ENCODE peak calls at places on chromosomes 1 and 21, in eight cellular contexts. L is heart left ventricle, F is fibroblast of pulmonary artery, P is nephron progenitor cell, N is left lung, M is GM13976, A is WTC11, H is GM13977. C is an unnamed sample.

GRCh38 chr1:46133181-46133658 is 791 bp upstream of the PIK3R3 start:
- DNase-seq in A (no peak), H (peak; percentile 78), F (no peak), N (peak; percentile 92), L (no peak), M (peak; percentile 78), P (no peak), C (no peak)

GRCh38 chr1:64549464-64550239 is 79.7 kb downstream of the CACHD1 start:
- DNase-seq in N (no peak), M (no peak), H (no peak), A (no peak), P (no peak), F (no peak), L (no peak), C (no peak)

GRCh38 chr21:34609244-34609950 is 5.5 kb downstream of the RCAN1 start:
- DNase-seq in F (no peak), N (no peak), A (no peak), L (no peak), M (no peak), H (no peak), P (no peak), C (no peak)

GRCh38 chr1:204583909-204584632 is 67.9 kb downstream of the MDM4 start:
- DNase-seq in N (no peak), A (no peak), H (no peak), M (no peak), F (no peak), L (peak; percentile 79), P (no peak), C (peak; percentile 49)

GRCh38 chr1:39348278-39348677 is 143.2 kb upstream of the BMP8A start:
- DNase-seq in P (no peak), A (no peak), H (no peak), M (no peak), L (no peak), N (no peak), F (no peak), C (no peak)

GRCh38 chr1:50705041-50705440 is 255.0 kb downstream of the FAF1 start:
- DNase-seq in A (no peak), F (no peak), H (no peak), N (no peak), P (no peak), M (no peak), L (no peak), C (peak; percentile 6)

GRCh38 chr1:230240446-230241076 is 173.5 kb downstream of the GALNT2 start:
- DNase-seq in N (no peak), F (no peak), M (no peak), A (no peak), P (no peak), H (peak; percentile 28), L (no peak), C (no peak)

GRCh38 chr1:104019675-104020049 is 270.0 kb downstream of the AMY1C start:
- DNase-seq in N (no peak), A (no peak), H (no peak), L (no peak), P (no peak), F (no peak), M (no peak), C (no peak)

GRCh38 chr1:48966583-48966982 is 189.9 kb upstream of the BEND5 start:
- DNase-seq in L (no peak), N (no peak), H (no peak), M (no peak), P (no peak), F (peak; percentile 2), A (no peak), C (peak; percentile 4)

GRCh38 chr1:88935522-88936222 is 44.3 kb upstream of the GTF2B start:
- DNase-seq in M (peak; percentile 37), N (no peak), F (peak; percentile 64), L (no peak), P (no peak), A (no peak), H (peak; percentile 42), C (peak; percentile 58)

DNA sequence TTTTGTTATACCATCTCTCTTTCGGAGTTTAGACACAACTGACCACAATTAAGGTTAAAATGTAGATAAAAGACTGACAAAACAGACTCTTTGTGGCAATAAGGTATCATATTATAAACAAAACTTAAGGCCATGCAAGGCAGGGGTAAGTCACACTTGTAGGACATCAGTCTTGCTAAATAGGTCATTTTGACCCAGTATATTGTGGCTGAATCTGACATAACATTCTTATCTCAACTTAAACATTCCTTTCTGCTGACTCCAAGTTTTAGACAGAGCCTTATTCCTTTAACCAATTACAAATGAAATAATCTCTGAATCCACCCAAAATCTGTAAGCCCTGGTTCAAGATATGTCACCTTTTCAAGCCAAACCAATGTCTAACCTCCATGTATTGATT is 733.4 kb upstream of the B3GALT2 start:
- DNase-seq in P (no peak), H (no peak), F (peak; percentile 39), N (no peak), L (no peak), A (no peak), M (no peak), C (no peak)
- TF ChIP-seq CTCF in P (no peak), H (no peak), F (no peak), N (no peak), L (no peak), A (no peak), M (no peak), C (no peak)

GRCh38 chr1:77796695-77797405 is 17.4 kb downstream of the MIGA1 start:
- DNase-seq in P (no peak), N (no peak), A (no peak), M (no peak), H (no peak), L (no peak), F (no peak), C (no peak)
- TF ChIP-seq CTCF in P (no peak), N (no peak), A (no peak), M (no peak), H (no peak), L (no peak), F (no peak), C (no peak)

GRCh38 chr1:194342484-194343262 is 1156.3 kb upstream of the B3GALT2 start:
- DNase-seq in P (peak; percentile 6), H (no peak), M (no peak), L (no peak), F (no peak), A (peak; percentile 71), N (peak; percentile 31), C (no peak)

GRCh38 chr1:194341587-194341986 is 1155.2 kb upstream of the B3GALT2 start:
- DNase-seq in P (no peak), H (no peak), L (no peak), F (no peak), M (no peak), A (no peak), N (no peak), C (no peak)

GRCh38 chr1:194338241-194338948 is 1152.0 kb upstream of the B3GALT2 start:
- DNase-seq in L (no peak), A (no peak), M (no peak), N (no peak), H (no peak), P (no peak), F (no peak), C (peak; percentile 17)

DNA sequence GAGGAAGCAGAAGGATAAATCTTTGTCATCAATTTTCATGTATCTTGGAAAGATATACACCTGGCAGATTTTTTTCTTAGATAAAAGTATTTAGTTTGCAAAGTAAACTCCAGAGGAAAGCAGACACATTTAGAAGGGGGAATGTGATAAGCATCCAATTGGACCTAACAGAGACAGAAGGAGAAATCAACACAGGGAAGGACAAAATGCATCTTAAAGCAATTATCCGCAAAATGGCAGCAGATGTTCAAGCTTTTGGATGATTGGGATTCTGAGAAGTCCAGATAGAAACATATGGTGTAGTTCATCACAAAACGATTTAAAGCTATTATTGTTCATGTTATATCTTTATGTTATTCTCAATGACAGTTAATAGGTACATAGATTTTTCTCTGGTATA is 1153.0 kb upstream of the B3GALT2 start:
- DNase-seq in P (no peak), N (no peak), L (no peak), F (no peak), H (no peak), A (no peak), M (no peak), C (no peak)
- TF ChIP-seq CTCF in P (no peak), N (no peak), L (no peak), F (no peak), H (no peak), A (no peak), M (no peak), C (no peak)

GRCh38 chr1:6447016-6447817 is 18.8 kb downstream of the TNFRSF25 start:
- DNase-seq in P (peak; percentile 74), L (no peak), M (no peak), N (peak; percentile 68), H (no peak), F (no peak), A (peak; percentile 73), C (no peak)

GRCh38 chr1:6446665-6447015 is 19.3 kb downstream of the TNFRSF25 start:
- DNase-seq in A (no peak), F (no peak), N (no peak), L (no peak), P (no peak), M (no peak), H (no peak), C (no peak)

GRCh38 chr1:6448749-6449631 is 17.0 kb downstream of the TNFRSF25 start:
- DNase-seq in F (no peak), A (peak; percentile 73), N (peak; percentile 77), H (no peak), M (no peak), P (peak; percentile 77), L (no peak), C (peak; percentile 24)

GRCh38 chr1:6450005-6450450 is 15.9 kb downstream of the TNFRSF25 start:
- DNase-seq in A (no peak), N (no peak), F (no peak), L (no peak), P (no peak), M (no peak), H (no peak), C (no peak)

GRCh38 chr1:6447818-6448748 is 17.9 kb downstream of the TNFRSF25 start:
- DNase-seq in N (peak; percentile 74), P (peak; percentile 68), H (no peak), A (peak; percentile 98), L (no peak), M (no peak), F (no peak), C (no peak)
- TF ChIP-seq CTCF in N (no peak), P (no peak), H (no peak), A (peak; percentile 20), L (no peak), M (no peak), F (no peak), C (no peak)

GRCh38 chr1:152185544-152186391 is 26.7 kb upstream of the RPTN start:
- DNase-seq in N (no peak), L (no peak), H (peak; percentile 38), F (peak; percentile 77), M (peak; percentile 43), P (peak; percentile 5), A (peak; percentile 14), C (peak; percentile 88)

GRCh38 chr1:152186556-152187285 is 27.7 kb upstream of the RPTN start:
- DNase-seq in P (no peak), L (no peak), H (no peak), N (no peak), M (no peak), A (no peak), F (peak; percentile 18), C (peak; percentile 53)

GRCh38 chr1:152182942-152183341 is 23.9 kb upstream of the RPTN start:
- DNase-seq in F (peak; percentile 83), N (no peak), P (no peak), A (no peak), L (no peak), M (no peak), H (no peak), C (peak; percentile 95)

GRCh38 chr1:152179566-152179965 is 20.5 kb upstream of the RPTN start:
- DNase-seq in P (no peak), L (no peak), F (no peak), H (no peak), N (no peak), A (no peak), M (no peak), C (peak; percentile 46)

GRCh38 chr1:152182431-152182830 is 23.4 kb upstream of the RPTN start:
- DNase-seq in P (no peak), F (peak; percentile 31), N (no peak), H (no peak), L (no peak), A (no peak), M (no peak), C (peak; percentile 80)
- TF ChIP-seq CTCF in P (no peak), F (peak; percentile 42), N (peak; percentile 32), H (peak; percentile 53), L (peak; percentile 15), A (no peak), M (peak; percentile 43), C (peak; percentile 94)

C was measured in MCF 10A.